ENCODE peak calls at places on chromosomes 3 and 15, in six cellular contexts. U is stimulated activated CD4-positive, alpha-beta T cell treated with anti-CD3 and anti-CD28 coated beads, Interleukin-1b, Interleukin-23, amount 100 ng/mL, for 24 hours; Y is activated T-helper 1 cell treated with anti-CD3 and anti-CD28 coated beads, Interleukin-2, amount 50 U/mL, for 16 hours; R is NCI-H1105; Q is germinal center; F is left ventricle myocardium inferior. N is an unnamed sample.

GRCh38 chr3:51970606-51971300 is 3.1 kb downstream of the ABHD14B start:
- DNase-seq in U (no peak), Y (no peak), R (no peak), Q (no peak), F (no peak), N (no peak)

GRCh38 chr3:149468504-149469212 is 5.8 kb upstream of the TM4SF4 start:
- DNase-seq in U (no peak), Y (no peak), R (no peak), Q (no peak), F (no peak), N (no peak)

GRCh38 chr3:20099020-20099539 is 58.8 kb downstream of the KAT2B start:
- DNase-seq in U (no peak), Y (no peak), R (no peak), Q (no peak), F (no peak), N (no peak)

GRCh38 chr3:112437146-112438022 is 61.9 kb downstream of the BTLA start:
- DNase-seq in U (no peak), Y (no peak), R (no peak), Q (peak; percentile 14), F (no peak), N (peak; percentile 73)

GRCh38 chr3:13411186-13411860 is 8.8 kb downstream of the NUP210 start:
- DNase-seq in U (no peak), Y (no peak), R (no peak), Q (no peak), F (no peak), N (no peak)

GRCh38 chr15:63473999-63474809 is 30.2 kb upstream of the USP3 start:
- DNase-seq in U (no peak), Y (no peak), R (no peak), Q (peak; percentile 24), F (no peak), N (peak; percentile 78)

GRCh38 chr3:124916837-124917409 is 17.6 kb downstream of the MUC13 start:
- DNase-seq in U (no peak), Y (no peak), R (no peak), Q (no peak), F (peak; percentile 20), N (peak; percentile 10)

GRCh38 chr3:32814371-32814770 is 3.4 kb upstream of the TRIM71 start:
- DNase-seq in U (no peak), Y (no peak), R (no peak), Q (no peak), F (no peak), N (no peak)